ENCODE peak calls at places on chromosomes 4 and X, in eight cellular contexts. F is GM23338; Q is A172; Y is DMS153; G is hippocampal formation; A is NCI-H774; R is activated CD4-positive, alpha-beta T cell treated with anti-CD3 and anti-CD28 coated beads, Interleukin-2, amount 10 ng/mL, durations not matched to agents 7 days and 5 days; Z is NCI-H345. D is an unnamed sample.

GRCh38 chr4:86506591-86506990 is 87.5 kb upstream of the PTPN13 start:
- DNase-seq in Q (no peak), Y (no peak), A (no peak), Z (no peak), R (no peak), F (peak), G (no peak), D (no peak)

GRCh38 chrX:151970661-151971060 is 3.8 kb downstream of the GABRE start:
- DNase-seq in G (no peak), Q (peak), F (no peak), Z (no peak), Y (no peak), R (no peak), A (no peak), D (peak)

GRCh38 chr4:185748901-185749390 is 63.0 kb downstream of the SORBS2 start:
- DNase-seq in R (no peak), Z (no peak), G (no peak), Y (no peak), Q (no peak), A (no peak), F (no peak), D (no peak)

GRCh38 chrX:14406225-14406624 is 123.1 kb upstream of the GLRA2 start:
- DNase-seq in Z (no peak), Y (no peak), F (no peak), G (no peak), Q (no peak), A (no peak), R (no peak), D (no peak)

GRCh38 chr4:139873111-139873866 is 207.7 kb downstream of the MGST2 start:
- DNase-seq in Z (no peak), A (no peak), R (no peak), Y (no peak), Q (no peak), F (no peak), G (no peak), D (no peak)

GRCh38 chrX:136816970-136817369 is 36.2 kb upstream of the ARHGEF6 start:
- DNase-seq in Y (no peak), Z (no peak), G (no peak), A (no peak), Q (peak), F (no peak), R (no peak), D (peak)

GRCh38 chrX:72382199-72382590 is 76.5 kb upstream of the CITED1 start:
- DNase-seq in A (no peak), Q (no peak), Y (peak), Z (no peak), G (no peak), R (no peak), F (no peak), D (no peak)

GRCh38 chr4:6618386-6619115 is 21.9 kb upstream of the MRFAP1 start:
- DNase-seq in R (no peak), Q (no peak), Z (no peak), Y (no peak), A (no peak), G (no peak), F (no peak), D (no peak)

GRCh38 chr4:79295076-79295475 is 30.8 kb downstream of the NAA11 start:
- DNase-seq in Z (no peak), R (no peak), Q (no peak), F (no peak), G (no peak), A (no peak), Y (no peak), D (no peak)

GRCh38 chrX:135295944-135296305 is 13.4 kb upstream of the ETDC start:
- DNase-seq in A (no peak), G (no peak), F (no peak), Q (no peak), Y (no peak), Z (no peak), R (no peak), D (no peak)

GRCh38 chr4:57119054-57119651 is 9.0 kb upstream of the IGFBP7 start:
- DNase-seq in Q (peak), F (no peak), Z (no peak), A (no peak), G (peak), R (no peak), Y (no peak), D (peak)

GRCh38 chr4:168710353-168710946 is 213.6 kb downstream of the PALLD start:
- DNase-seq in F (peak), G (peak), R (peak), Z (peak), Q (peak), Y (no peak), A (no peak), D (no peak)

GRCh38 chr4:79982587-79983327 is 90.3 kb downstream of the ANTXR2 start:
- DNase-seq in Z (no peak), G (no peak), Q (no peak), F (no peak), A (no peak), Y (no peak), R (no peak), D (no peak)

GRCh38 chr4:142923619-142924018 is 77.5 kb upstream of the INPP4B start:
- DNase-seq in Q (no peak), A (no peak), R (no peak), F (no peak), G (no peak), Z (no peak), Y (no peak), D (no peak)

GRCh38 chrX:136193771-136194170 is 46.4 kb downstream of the FHL1 start:
- DNase-seq in Q (no peak), Z (no peak), G (no peak), A (no peak), Y (no peak), F (no peak), R (peak), D (peak)

GRCh38 chrX:17414057-17414658 is 39.2 kb downstream of the NHS start:
- DNase-seq in G (no peak), A (no peak), Y (no peak), Z (no peak), F (no peak), R (no peak), Q (no peak), D (no peak)

GRCh38 chr4:33107813-33108212 is 2387.6 kb downstream of the PCDH7 start:
- DNase-seq in G (no peak), Z (no peak), F (no peak), Q (peak), R (no peak), A (no peak), Y (no peak), D (no peak)

GRCh38 chr4:7361256-7361655 is 73.5 kb downstream of the PSAPL1 start:
- DNase-seq in F (no peak), Q (no peak), A (no peak), G (no peak), Z (no peak), Y (no peak), R (no peak), D (no peak)

GRCh38 chr4:158129649-158130048 is 43.2 kb downstream of the GASK1B start:
- DNase-seq in Q (peak), G (no peak), R (no peak), Y (no peak), F (no peak), A (no peak), Z (no peak), D (no peak)

GRCh38 chrX:130144509-130144908 is 21.1 kb downstream of the AIFM1 start:
- DNase-seq in A (no peak), Z (no peak), Y (no peak), G (no peak), R (no peak), Q (no peak), F (no peak), D (peak)

GRCh38 chr4:185470503-185471195 is 884 bp downstream of the CCDC110 start:
- DNase-seq in Z (peak), Y (peak), R (no peak), Q (peak), G (peak), F (peak), A (peak), D (peak)

GRCh38 chrX:96569034-96569433 is 115.6 kb upstream of the DIAPH2 start:
- DNase-seq in Y (no peak), Q (no peak), F (no peak), R (no peak), G (no peak), A (no peak), Z (no peak), D (no peak)

GRCh38 chr4:5027366-5027765 is 8.1 kb upstream of the CYTL1 start:
- DNase-seq in Y (no peak), Q (no peak), F (no peak), G (no peak), A (no peak), Z (no peak), R (no peak), D (no peak)

D was measured in NCI-H226.